ENCODE peak calls at places on chromosomes 3 and 15, in six cellular contexts. X, Z, V, M, Y and L are unnamed samples.

GRCh38 chr15:74653426-74654082 is 37.9 kb downstream of the CLK3 start:
- DNase-seq in V (peak; percentile 44), Y (no peak), M (no peak), X (no peak), Z (no peak), L (peak; percentile 82)

GRCh38 chr3:48411041-48411588 is 18.8 kb downstream of the PLXNB1 start:
- DNase-seq in V (no peak), Y (peak; percentile 10), Z (no peak), M (no peak), X (no peak), L (no peak)

GRCh38 chr15:29687939-29688884 is 134.1 kb downstream of the TJP1 start:
- DNase-seq in X (no peak), Y (no peak), M (no peak), V (no peak), Z (no peak), L (peak; percentile 74)

GRCh38 chr3:65888980-65889706 is 149.6 kb downstream of the MAGI1 start:
- DNase-seq in Z (no peak), M (no peak), Y (no peak), X (peak; percentile 89), V (no peak), L (no peak)

GRCh38 chr15:73802336-73803105 is 49.4 kb upstream of the INSYN1 start:
- DNase-seq in M (peak; percentile 55), Y (peak; percentile 67), Z (peak; percentile 40), X (no peak), V (no peak), L (peak; percentile 78)

GRCh38 chr3:152556731-152557254 is 278.1 kb upstream of the P2RY1 start:
- DNase-seq in M (no peak), Y (no peak), X (no peak), Z (no peak), V (no peak), L (peak; percentile 47)

GRCh38 chr15:46280753-46281521 is 646.1 kb downstream of the SQOR start:
- DNase-seq in Z (no peak), M (peak; percentile 31), Y (no peak), V (no peak), X (no peak), L (no peak)

GRCh38 chr3:22986958-22987357 is 216.2 kb upstream of the UBE2E2 start:
- DNase-seq in Z (no peak), X (no peak), V (no peak), M (no peak), Y (no peak), L (no peak)

GRCh38 chr3:190258634-190259033 is 63.6 kb downstream of the CLDN1 start:
- DNase-seq in Y (no peak), X (no peak), M (no peak), V (no peak), Z (peak; percentile 29), L (no peak)

GRCh38 chr15:34161329-34161953 is 48.5 kb downstream of the KATNBL1 start:
- DNase-seq in Z (no peak), X (no peak), V (no peak), M (no peak), Y (no peak), L (no peak)

GRCh38 chr15:100689500-100689899 is 87.1 kb downstream of the ASB7 start:
- DNase-seq in X (no peak), Y (no peak), V (no peak), M (no peak), Z (no peak), L (no peak)

GRCh38 chr3:144361002-144361401 is 389.4 kb downstream of the DIPK2A start:
- DNase-seq in M (no peak), Y (no peak), X (no peak), V (no peak), Z (no peak), L (no peak)

GRCh38 chr15:89781891-89782618 is 5.9 kb downstream of the MESP2 start:
- DNase-seq in Y (no peak), M (no peak), X (no peak), Z (no peak), V (no peak), L (no peak)

GRCh38 chr15:96066852-96067490 is 263.5 kb upstream of the NR2F2 start:
- DNase-seq in Z (no peak), V (no peak), Y (no peak), M (no peak), X (no peak), L (no peak)

GRCh38 chr3:12932347-12932746 is 91.0 kb upstream of the RPL32 start:
- DNase-seq in X (no peak), M (no peak), V (no peak), Y (peak; percentile 39), Z (peak; percentile 66), L (no peak)

GRCh38 chr3:146468234-146468931 is 978 bp downstream of the PLSCR2 start:
- DNase-seq in M (peak; percentile 7), Z (no peak), Y (no peak), V (no peak), X (no peak), L (peak; percentile 22)

GRCh38 chr3:32951410-32951811 is at the start of gene CCR4:
- DNase-seq in M (no peak), Z (no peak), V (no peak), X (no peak), Y (no peak), L (no peak)

GRCh38 chr15:80328496-80328895 is 75.7 kb upstream of the ARNT2 start:
- DNase-seq in Z (no peak), V (no peak), M (no peak), Y (no peak), X (no peak), L (no peak)

GRCh38 chr3:55576621-55577020 is 89.5 kb upstream of the WNT5A start:
- DNase-seq in X (no peak), M (no peak), Z (no peak), V (no peak), Y (no peak), L (no peak)

GRCh38 chr3:16425398-16426057 is 88.0 kb downstream of the RFTN1 start:
- DNase-seq in M (no peak), Z (no peak), X (no peak), Y (no peak), V (no peak), L (no peak)

GRCh38 chr15:69668049-69668705 is 215.6 kb downstream of the RPLP1 start:
- DNase-seq in V (no peak), Y (no peak), X (no peak), M (no peak), Z (no peak), L (no peak)

GRCh38 chr15:38072507-38073277 is 138.3 kb downstream of the TMCO5A start:
- DNase-seq in Z (peak; percentile 91), M (peak; percentile 69), X (no peak), V (peak; percentile 70), Y (peak; percentile 52), L (peak; percentile 68)

GRCh38 chr3:17579289-17580031 is 163.0 kb downstream of the TBC1D5 start:
- DNase-seq in V (no peak), M (no peak), Z (no peak), X (no peak), Y (no peak), L (no peak)

GRCh38 chr3:85567074-85567676 is 608.4 kb downstream of the CADM2 start:
- DNase-seq in Z (peak; percentile 60), V (peak; percentile 30), X (no peak), Y (peak; percentile 26), M (no peak), L (peak; percentile 6)

GRCh38 chr3:58016710-58017109 is 8.5 kb downstream of the FLNB start:
- DNase-seq in V (no peak), Y (no peak), M (no peak), Z (no peak), X (no peak), L (no peak)

GRCh38 chr15:49876401-49877038 is 242.5 kb downstream of the ATP8B4 start:
- DNase-seq in X (no peak), Y (peak; percentile 35), Z (no peak), M (peak; percentile 6), V (no peak), L (no peak)

GRCh38 chr3:65596511-65597224 is 442.1 kb downstream of the MAGI1 start:
- DNase-seq in V (no peak), Y (no peak), Z (no peak), M (no peak), X (no peak), L (no peak)

GRCh38 chr3:65847947-65848346 is 190.8 kb downstream of the MAGI1 start:
- DNase-seq in X (no peak), V (no peak), Y (no peak), Z (no peak), M (no peak), L (no peak)

GRCh38 chr3:142828703-142829304 is 60.1 kb downstream of the PCOLCE2 start:
- DNase-seq in Z (peak; percentile 79), Y (peak; percentile 81), X (peak; percentile 51), M (peak; percentile 59), V (peak; percentile 75), L (peak; percentile 79)

GRCh38 chr15:48577495-48577894 is 68.0 kb downstream of the FBN1 start:
- DNase-seq in Y (no peak), M (no peak), V (no peak), Z (no peak), X (no peak), L (peak; percentile 65)

GRCh38 chr3:96449803-96450202 is 364.6 kb upstream of the EPHA6 start:
- DNase-seq in M (no peak), V (no peak), Y (no peak), Z (no peak), X (no peak), L (no peak)

GRCh38 chr15:80682201-80682600 is 12.9 kb upstream of the ABHD17C start:
- DNase-seq in V (no peak), M (no peak), Z (no peak), Y (no peak), X (no peak), L (no peak)

GRCh38 chr3:16245613-16246012 is 19.1 kb downstream of the DPH3 start:
- DNase-seq in V (no peak), Y (no peak), X (no peak), Z (no peak), M (no peak), L (no peak)

GRCh38 chr3:123774474-123774873 is 109.7 kb downstream of the MYLK start:
- DNase-seq in V (no peak), Y (no peak), M (no peak), X (no peak), Z (no peak), L (no peak)
- H3K27ac ChIP-seq in V (no peak overlapping the region), Y (peak overlapping the region; percentile 71), M (no peak overlapping the region), X (no peak overlapping the region), Z (peak overlapping the region; percentile 66), L (no peak overlapping the region)

GRCh38 chr3:187976361-187976900 is 177.5 kb upstream of the LPP start:
- DNase-seq in Y (no peak), Z (no peak), V (no peak), X (no peak), M (no peak), L (peak; percentile 35)
- H3K4me3 ChIP-seq in Y (no peak overlapping the region), Z (no peak overlapping the region), V (no peak overlapping the region), X (no peak overlapping the region), M (no peak overlapping the region), L (no peak overlapping the region)

DNA sequence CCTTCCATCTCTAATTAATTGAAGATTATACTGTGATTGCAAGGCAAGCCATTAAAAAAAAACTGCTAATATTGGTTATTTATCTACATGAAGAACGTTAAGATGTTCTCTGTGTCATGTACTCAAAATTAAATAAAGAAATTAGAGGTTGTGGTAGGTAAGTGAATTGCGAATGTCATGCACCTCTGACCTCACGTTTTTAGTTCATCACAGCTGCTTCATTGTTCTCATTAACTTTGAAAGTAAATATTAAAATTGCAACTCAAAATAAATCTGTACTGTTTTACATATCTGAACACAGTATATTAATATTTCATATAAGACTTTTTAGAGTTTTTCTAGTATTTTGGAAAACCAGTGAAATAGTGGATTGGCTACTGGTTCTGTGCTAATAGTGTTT is 94.0 kb downstream of the KLHL25 start:
- DNase-seq in M (no peak), X (no peak), Y (no peak), V (no peak), Z (no peak), L (no peak)
- H3K27ac ChIP-seq in M (no peak overlapping the region), X (no peak overlapping the region), Y (no peak overlapping the region), V (no peak overlapping the region), Z (no peak overlapping the region), L (peak overlapping the region; percentile 100)

GRCh38 chr15:77354064-77354463 is 65.8 kb downstream of the PEAK1 start:
- DNase-seq in M (no peak), Y (no peak), Z (no peak), X (no peak), V (no peak), L (no peak)
- H3K4me3 ChIP-seq in M (no peak overlapping the region), Y (no peak overlapping the region), Z (no peak overlapping the region), X (no peak overlapping the region), V (no peak overlapping the region), L (no peak overlapping the region)